ENCODE peak calls at places on chromosomes 7 and 10, in six cellular contexts. I is activated CD4-positive, alpha-beta T cell treated with anti-CD3 and anti-CD28 coated beads, Interleukin-2, amount 50 U/mL, for 4 hours; F is activated T-helper 1 cell treated with anti-CD3 and anti-CD28 coated beads, Interleukin-12 subunit alpha, Interleukin-12 subunit beta, Interleukin-2, Interleukin-4 antibody, amounts not matched to agents 30 ng/mL and 10 ng/mL and 1 ng/mL, durations not matched to agents 14 hours and 24 hours and 36 hours; R is mesothelial cell of epicardium; P is head of caudate nucleus; Z is neuronal stem cell. J is an unnamed sample.

GRCh38 chr10:103843045-103843444 is 12.3 kb downstream of the SH3PXD2A start:
- DNase-seq in I (no peak), F (no peak), R (no peak), P (no peak), Z (no peak), J (no peak)

GRCh38 chr10:70987396-70988130 is 99.2 kb upstream of the PCBD1 start:
- DNase-seq in I (no peak), F (no peak), R (no peak), P (no peak), Z (no peak), J (no peak)

GRCh38 chr7:101924171-101924570 is 106.7 kb downstream of the CUX1 start:
- DNase-seq in I (no peak), F (no peak), R (no peak), P (no peak), Z (no peak), J (no peak)

GRCh38 chr10:1454964-1455363 is 282.4 kb downstream of the ADARB2 start:
- DNase-seq in I (no peak), F (no peak), R (no peak), P (no peak), Z (no peak), J (no peak)

GRCh38 chr7:42167206-42167913 is 69.6 kb downstream of the GLI3 start:
- DNase-seq in I (no peak), F (no peak), R (no peak), P (no peak), Z (no peak), J (no peak)

GRCh38 chr7:50729962-50730361 is 52.7 kb downstream of the GRB10 start:
- DNase-seq in I (no peak), F (no peak), R (no peak), P (no peak), Z (no peak), J (no peak)

GRCh38 chr7:25789701-25790240 is 362.2 kb upstream of the NFE2L3 start:
- DNase-seq in I (no peak), F (no peak), R (no peak), P (no peak), Z (peak), J (no peak)

GRCh38 chr10:9262770-9263169 is 1208.3 kb downstream of the GATA3 start:
- DNase-seq in I (no peak), F (no peak), R (no peak), P (no peak), Z (no peak), J (no peak)

GRCh38 chr10:79410315-79411094 is 34.9 kb downstream of the ZCCHC24 start:
- DNase-seq in I (no peak), F (no peak), R (no peak), P (no peak), Z (no peak), J (no peak)

GRCh38 chr7:665751-666453 is 60.6 kb upstream of the DNAAF5 start:
- DNase-seq in I (no peak), F (no peak), R (no peak), P (no peak), Z (no peak), J (no peak)

GRCh38 chr10:131889755-131890154 is 11.1 kb upstream of the PPP2R2D start:
- DNase-seq in I (no peak), F (no peak), R (no peak), P (no peak), Z (no peak), J (no peak)

GRCh38 chr10:112949875-112950507 is at the start of gene TCF7L2:
- DNase-seq in I (peak), F (peak), R (peak), P (peak), Z (peak), J (peak)